ENCODE peak calls at places on chromosomes 13 and 19, in seven cellular contexts. M is C1 segment of cervical spinal cord; L is astrocyte of the spinal cord; D is B cell; C is kidney glomerular epithelial cell; N is stimulated activated CD8-positive, alpha-beta memory T cell treated with anti-CD3 and anti-CD28 coated beads, Interleukin-15, amount 100 ng/mL, for 1 hour; Q is iris pigment epithelial cell. P is an unnamed sample.

GRCh38 chr19:39550197-39550596 is 10.2 kb upstream of the EID2 start:
- DNase-seq in M (no peak), C (no peak), N (no peak), L (no peak), D (no peak), Q (no peak), P (no peak)

GRCh38 chr19:3057275-3057714 is 5.0 kb downstream of the TLE5 start:
- DNase-seq in M (peak; percentile 77), D (no peak), L (peak; percentile 73), C (no peak), Q (peak; percentile 29), N (no peak), P (no peak)

GRCh38 chr19:45215391-45216191 is 29.6 kb downstream of the EXOC3L2 start:
- DNase-seq in C (no peak), N (no peak), M (no peak), D (no peak), Q (no peak), L (no peak), P (no peak)

GRCh38 chr19:19407640-19407933 is 2.1 kb downstream of the GATAD2A start:
- DNase-seq in Q (no peak), M (no peak), D (no peak), N (no peak), L (no peak), C (no peak), P (no peak)

GRCh38 chr13:26965058-26965380 is 204.4 kb upstream of the GPR12 start:
- DNase-seq in N (no peak), Q (no peak), D (no peak), M (no peak), L (no peak), C (no peak), P (no peak)

GRCh38 chr19:10110076-10110971 is 1.2 kb upstream of the P2RY11 start:
- DNase-seq in Q (no peak), D (no peak), M (no peak), N (no peak), L (no peak), C (no peak), P (no peak)

GRCh38 chr19:14390548-14390947 is 9.3 kb downstream of the ADGRE5 start:
- DNase-seq in N (no peak), D (no peak), C (no peak), L (no peak), Q (no peak), M (no peak), P (no peak)

GRCh38 chr19:861756-862528 is 2.5 kb downstream of the CFD start:
- DNase-seq in Q (peak; percentile 21), N (peak; percentile 54), M (no peak), C (no peak), D (peak; percentile 59), L (peak; percentile 23), P (peak; percentile 61)

GRCh38 chr13:28650284-28650683 is 8.6 kb upstream of the POMP start:
- DNase-seq in L (no peak), M (no peak), D (no peak), Q (peak; percentile 84), C (no peak), N (no peak), P (no peak)

GRCh38 chr13:39600766-39601165 is 2.2 kb downstream of the LHFPL6 start:
- DNase-seq in Q (no peak), D (no peak), L (peak; percentile 47), C (no peak), N (no peak), M (peak; percentile 69), P (no peak)

GRCh38 chr19:17757125-17757524 is 5.8 kb downstream of the FCHO1 start:
- DNase-seq in M (peak; percentile 82), C (no peak), N (no peak), D (no peak), L (peak; percentile 42), Q (peak; percentile 73), P (no peak)

GRCh38 chr13:23599083-23599925 is 29.1 kb downstream of the TNFRSF19 start:
- DNase-seq in D (no peak), C (peak; percentile 82), N (no peak), M (no peak), L (no peak), Q (no peak), P (no peak)

GRCh38 chr19:45913874-45914830 is at the start of gene NANOS2:
- DNase-seq in Q (no peak), D (no peak), C (no peak), N (no peak), M (no peak), L (no peak), P (no peak)

P was measured in immature natural killer cell.